ENCODE peak calls at places on chromosomes 16 and 17, in ten cellular contexts. I is ascending aorta, O is AG10803, S is SK-N-SH, U is GM12878, Z is ovary, G is tibial nerve, B is mucosa of descending colon, X is suprapubic skin, P is lower leg skin. T is an unnamed sample.

GRCh38 chr16:54633943-54634362 is 296.7 kb upstream of the IRX5 start:
- DNase-seq in B (no peak), I (no peak), S (no peak), P (no peak), G (no peak), X (no peak), O (peak; percentile 15), Z (no peak), U (no peak), T (peak; percentile 35)

GRCh38 chr17:73613271-73613941 is 30.8 kb downstream of the SDK2 start:
- DNase-seq in O (no peak), U (no peak), Z (no peak), P (no peak), S (peak; percentile 56), X (no peak), I (no peak), B (no peak), G (no peak), T (no peak)

GRCh38 chr17:78133971-78134898 is 3.7 kb downstream of the TMC8 start:
- DNase-seq in O (no peak), P (peak; percentile 89), S (peak; percentile 84), U (no peak), B (peak; percentile 89), Z (no peak), G (no peak), X (no peak), I (no peak), T (no peak)

GRCh38 chr17:36901506-36901905 is 35.8 kb upstream of the LHX1 start:
- DNase-seq in P (no peak), I (no peak), U (no peak), Z (no peak), O (peak; percentile 35), B (no peak), S (no peak), G (no peak), X (no peak), T (no peak)

GRCh38 chr17:36546418-36547093 is 1.8 kb downstream of the GGNBP2 start:
- DNase-seq in O (no peak), B (no peak), P (no peak), Z (no peak), S (no peak), U (no peak), X (no peak), G (no peak), I (no peak), T (no peak)

GRCh38 chr16:24975428-24975889 is 39.7 kb downstream of the ARHGAP17 start:
- DNase-seq in G (no peak), Z (no peak), O (peak; percentile 51), I (no peak), U (peak; percentile 76), P (no peak), X (no peak), S (no peak), B (no peak), T (no peak)

GRCh38 chr17:42097691-42098661 is at the start of gene ZNF385C:
- DNase-seq in G (no peak), Z (peak; percentile 36), O (no peak), I (no peak), B (no peak), X (no peak), S (peak; percentile 78), P (no peak), U (no peak), T (no peak)

GRCh38 chr17:10699861-10700260 is 2.5 kb downstream of the ADPRM start:
- DNase-seq in O (peak; percentile 45), I (no peak), Z (no peak), X (no peak), B (no peak), P (no peak), S (no peak), U (no peak), G (no peak), T (no peak)

GRCh38 chr17:75980188-75981018 is 1.4 kb downstream of the TEN1 start:
- DNase-seq in I (no peak), O (peak; percentile 24), P (no peak), X (peak; percentile 59), S (no peak), G (no peak), U (no peak), B (no peak), Z (no peak), T (no peak)

GRCh38 chr17:75979705-75980187 is 706 bp downstream of the TEN1 start:
- DNase-seq in B (no peak), S (no peak), P (no peak), Z (no peak), X (no peak), I (no peak), G (no peak), U (no peak), O (peak; percentile 83), T (no peak)

GRCh38 chr17:75976175-75976848 is 2.7 kb downstream of the ACOX1 start:
- DNase-seq in O (peak; percentile 40), X (no peak), I (no peak), P (no peak), G (no peak), S (no peak), Z (no peak), B (no peak), U (no peak), T (no peak)

GRCh38 chr17:75981019-75981615 is 2.1 kb downstream of the TEN1 start:
- DNase-seq in O (peak; percentile 52), G (no peak), B (no peak), U (no peak), I (no peak), X (no peak), S (no peak), P (peak; percentile 92), Z (no peak), T (no peak)

DNA sequence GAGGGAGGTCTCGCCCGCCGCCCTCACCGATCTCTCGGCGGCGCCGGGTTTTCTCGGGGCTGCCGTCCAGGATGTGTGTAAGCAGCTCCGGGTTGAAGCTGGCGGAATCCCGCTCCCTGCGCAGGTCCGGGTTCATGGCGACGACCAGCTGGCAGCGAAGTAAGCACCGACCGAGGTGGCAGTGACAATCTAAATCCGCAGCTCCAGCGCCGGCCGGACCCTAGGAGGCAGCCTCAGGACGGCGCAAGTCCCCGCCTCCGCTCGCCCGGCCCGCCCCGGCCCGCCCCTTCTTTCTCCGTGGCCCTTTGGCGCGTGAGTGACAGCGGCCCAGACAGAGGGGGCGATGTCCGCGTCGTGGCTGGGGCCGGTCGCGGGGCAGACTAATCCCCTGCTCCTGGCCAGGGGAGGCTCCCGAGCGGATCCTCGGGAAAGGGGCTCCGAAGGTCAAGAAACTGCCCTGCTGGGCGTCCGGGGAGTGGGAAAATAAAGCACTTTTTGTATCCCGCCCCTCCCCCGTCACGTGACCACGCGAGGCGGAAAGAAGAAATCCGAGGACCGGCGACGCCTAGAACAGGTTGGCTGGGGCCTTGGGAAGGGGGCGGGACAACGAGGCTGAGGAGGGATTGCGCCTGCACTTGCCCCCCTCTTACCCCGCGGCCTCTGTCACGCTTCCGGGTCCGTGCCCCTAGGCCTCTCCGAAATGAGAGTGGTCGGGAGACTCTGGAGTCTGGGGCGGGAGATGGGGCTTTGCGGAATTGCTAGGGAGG is at the start of the genes ACOX1 and TEN1:
- DNase-seq in B (peak; percentile 99), X (peak; percentile 99), Z (peak; percentile 98), P (peak; percentile 100), I (peak; percentile 89), U (peak; percentile 80), S (peak; percentile 97), O (peak; percentile 97), G (peak; percentile 98), T (peak; percentile 94)
- TF ChIP-seq CTCF in B (no peak), X (no peak), Z (peak; percentile 63), P (peak; percentile 49), I (peak; percentile 35), U (peak; percentile 13), S (peak; percentile 39), O (peak; percentile 29), G (peak; percentile 47), T (no peak)

GRCh38 chr16:12881771-12882170 is 19.6 kb upstream of the SHISA9 start:
- DNase-seq in X (no peak), B (no peak), P (no peak), I (no peak), G (no peak), U (no peak), S (no peak), O (peak; percentile 59), Z (no peak), T (no peak)
- H3K4me3 ChIP-seq in X (no peak overlapping the region), B (no peak overlapping the region), P (no peak overlapping the region), I (no peak overlapping the region), G (no peak overlapping the region), U (no peak overlapping the region), S (no peak overlapping the region), O (no peak overlapping the region), Z (no peak overlapping the region), T (no peak overlapping the region)

DNA sequence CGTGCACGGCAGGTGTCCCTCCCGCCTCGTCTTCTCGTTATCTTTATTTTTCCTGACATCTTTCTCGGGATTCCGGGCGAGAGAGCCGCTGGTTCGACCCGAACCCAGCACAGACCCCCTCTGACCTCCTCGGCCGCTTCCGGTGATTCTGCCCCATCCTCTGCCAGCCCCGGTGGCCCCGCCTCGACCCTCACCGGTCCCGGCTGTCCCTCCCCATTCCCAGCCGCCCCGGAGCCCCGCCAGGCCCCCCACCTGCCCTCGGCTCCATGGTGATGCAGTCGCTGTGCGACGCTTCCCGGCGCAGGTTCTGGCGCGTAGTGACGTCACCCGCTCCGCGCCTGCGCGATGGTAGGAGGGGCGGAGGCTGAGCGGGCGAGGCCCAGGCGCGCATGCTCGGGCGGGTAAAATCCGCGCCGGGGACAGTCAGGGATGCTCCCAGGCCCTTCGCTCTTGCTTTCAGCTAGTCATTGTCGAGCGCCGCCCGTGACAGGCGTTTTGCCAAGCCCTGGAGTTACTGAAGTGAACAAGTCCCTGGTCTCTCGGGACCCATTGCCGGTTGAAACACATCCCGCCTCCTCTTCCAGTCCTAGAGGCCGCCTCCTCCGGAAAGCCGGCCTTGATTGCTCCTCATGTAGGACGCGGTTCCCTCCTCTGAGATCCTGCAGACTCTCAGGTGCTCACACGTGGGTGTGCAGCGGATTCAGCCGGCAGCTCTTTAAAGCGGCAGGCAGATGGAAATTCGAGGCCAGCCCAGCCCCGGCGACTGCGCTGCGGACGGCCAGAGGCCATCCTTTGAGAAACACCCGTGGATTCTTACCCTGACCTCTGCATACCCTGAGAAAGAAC is at the start of gene MTHFSD:
- DNase-seq in P (peak; percentile 99), B (peak; percentile 94), O (peak; percentile 87), Z (peak; percentile 94), G (peak; percentile 89), U (peak; percentile 74), S (peak; percentile 99), X (peak; percentile 94), I (peak; percentile 65), T (peak; percentile 67)
- TF ChIP-seq CTCF in P (no peak), B (no peak), O (no peak), Z (no peak), G (no peak), U (no peak), S (no peak), X (no peak), I (no peak), T (no peak)

GRCh38 chr17:65049085-65049756 is 7.3 kb downstream of the GNA13 start:
- DNase-seq in Z (no peak), I (no peak), B (no peak), U (no peak), P (no peak), X (no peak), G (no peak), S (no peak), O (no peak), T (no peak)

GRCh38 chr17:65048441-65048840 is 8.1 kb downstream of the GNA13 start:
- DNase-seq in G (no peak), P (no peak), I (no peak), U (no peak), O (no peak), B (no peak), X (no peak), S (no peak), Z (no peak), T (no peak)

GRCh38 chr17:65046236-65046635 is 10.3 kb downstream of the GNA13 start:
- DNase-seq in G (no peak), U (no peak), B (no peak), I (no peak), S (no peak), P (no peak), O (no peak), X (no peak), Z (no peak), T (no peak)

GRCh38 chr17:65050438-65050837 is 6.1 kb downstream of the GNA13 start:
- DNase-seq in G (no peak), P (no peak), Z (no peak), I (no peak), B (no peak), O (no peak), S (no peak), X (no peak), U (no peak), T (no peak)

DNA sequence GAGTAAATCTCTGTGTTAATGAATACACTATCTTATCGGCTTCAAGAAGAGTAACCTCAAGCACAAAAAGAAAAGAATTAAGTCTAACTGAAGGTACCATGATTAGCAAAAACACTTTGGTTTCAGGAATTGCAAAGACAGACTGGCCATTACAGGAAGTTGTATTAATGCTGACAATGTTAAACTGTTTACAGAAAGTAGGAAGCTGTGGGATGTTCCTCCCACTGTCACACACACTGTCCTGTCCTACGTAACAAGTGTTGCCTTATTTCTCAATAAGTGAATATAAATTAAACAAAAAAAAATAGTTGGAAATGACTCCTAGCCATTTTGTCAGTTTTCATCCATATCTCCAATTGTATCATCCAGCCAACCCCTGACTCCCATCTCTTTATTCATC is 8.6 kb downstream of the GNA13 start:
- DNase-seq in O (no peak), P (no peak), X (no peak), Z (no peak), B (no peak), U (no peak), S (no peak), G (no peak), I (no peak), T (no peak)
- H3K4me3 ChIP-seq in O (no peak overlapping the region), P (no peak overlapping the region), X (no peak overlapping the region), Z (no peak overlapping the region), B (no peak overlapping the region), U (peak overlapping the region; percentile 48), S (no peak overlapping the region), G (no peak overlapping the region), I (no peak overlapping the region), T (peak overlapping the region; percentile 18)